ENCODE peak calls at places on chromosomes 13 and 19, in eight cellular contexts. O is neural progenitor cell, D is ascending aorta, X is coronary artery, I is adrenal gland, W is Peyer's patch, Q is GM12864, A is AG04450. G is an unnamed sample.

GRCh38 chr13:110993788-110994187 is 78.9 kb upstream of the ANKRD10 start:
- DNase-seq in O (peak), D (no peak), X (no peak), I (no peak), W (no peak), Q (no peak), A (no peak), G (no peak)

GRCh38 chr19:38047048-38047435 is 140.0 kb downstream of the SIPA1L3 start:
- DNase-seq in O (no peak), D (no peak), X (no peak), I (no peak), W (no peak), Q (no peak), A (no peak), G (no peak)

GRCh38 chr13:32031025-32031814 is at the start of gene FRY:
- DNase-seq in O (peak), D (peak), X (peak), I (peak), W (peak), Q (no peak), A (no peak), G (no peak)

GRCh38 chr19:40687525-40688016 is 2.9 kb downstream of the NUMBL start:
- DNase-seq in O (no peak), D (peak), X (peak), I (peak), W (peak), Q (peak), A (no peak), G (peak)

GRCh38 chr19:55526216-55527196 is 10.4 kb downstream of the SBK2 start:
- DNase-seq in O (no peak), D (no peak), X (no peak), I (peak), W (peak), Q (no peak), A (no peak), G (peak)

GRCh38 chr13:54162069-54162468 is 1133.5 kb downstream of the OLFM4 start:
- DNase-seq in O (peak), D (no peak), X (no peak), I (no peak), W (no peak), Q (no peak), A (no peak), G (no peak)

GRCh38 chr19:32022946-32023832 is 322.2 kb upstream of the ZNF507 start:
- DNase-seq in O (peak), D (no peak), X (no peak), I (no peak), W (no peak), Q (no peak), A (no peak), G (no peak)

GRCh38 chr13:110838867-110839538 is 75.9 kb downstream of the ANKRD10 start:
- DNase-seq in O (no peak), D (no peak), X (no peak), I (no peak), W (no peak), Q (no peak), A (no peak), G (no peak)

GRCh38 chr13:42821437-42821836 is 40.1 kb downstream of the FAM216B start:
- DNase-seq in O (no peak), D (no peak), X (no peak), I (no peak), W (no peak), Q (no peak), A (peak), G (peak)

GRCh38 chr13:36288794-36289391 is 8.7 kb downstream of the CCDC169 start:
- DNase-seq in O (peak), D (no peak), X (no peak), I (no peak), W (no peak), Q (no peak), A (no peak), G (no peak)

GRCh38 chr19:5036733-5037681 is 68.1 kb downstream of the KDM4B start:
- DNase-seq in O (no peak), D (no peak), X (no peak), I (no peak), W (no peak), Q (no peak), A (no peak), G (no peak)

GRCh38 chr19:51166846-51167490 is 24.9 kb downstream of the SIGLEC7 start:
- DNase-seq in O (no peak), D (no peak), X (no peak), I (peak), W (no peak), Q (no peak), A (no peak), G (no peak)

GRCh38 chr13:114100446-114101320 is 31.7 kb downstream of the RASA3 start:
- DNase-seq in O (no peak), D (no peak), X (no peak), I (no peak), W (peak), Q (no peak), A (no peak), G (no peak)

DNA sequence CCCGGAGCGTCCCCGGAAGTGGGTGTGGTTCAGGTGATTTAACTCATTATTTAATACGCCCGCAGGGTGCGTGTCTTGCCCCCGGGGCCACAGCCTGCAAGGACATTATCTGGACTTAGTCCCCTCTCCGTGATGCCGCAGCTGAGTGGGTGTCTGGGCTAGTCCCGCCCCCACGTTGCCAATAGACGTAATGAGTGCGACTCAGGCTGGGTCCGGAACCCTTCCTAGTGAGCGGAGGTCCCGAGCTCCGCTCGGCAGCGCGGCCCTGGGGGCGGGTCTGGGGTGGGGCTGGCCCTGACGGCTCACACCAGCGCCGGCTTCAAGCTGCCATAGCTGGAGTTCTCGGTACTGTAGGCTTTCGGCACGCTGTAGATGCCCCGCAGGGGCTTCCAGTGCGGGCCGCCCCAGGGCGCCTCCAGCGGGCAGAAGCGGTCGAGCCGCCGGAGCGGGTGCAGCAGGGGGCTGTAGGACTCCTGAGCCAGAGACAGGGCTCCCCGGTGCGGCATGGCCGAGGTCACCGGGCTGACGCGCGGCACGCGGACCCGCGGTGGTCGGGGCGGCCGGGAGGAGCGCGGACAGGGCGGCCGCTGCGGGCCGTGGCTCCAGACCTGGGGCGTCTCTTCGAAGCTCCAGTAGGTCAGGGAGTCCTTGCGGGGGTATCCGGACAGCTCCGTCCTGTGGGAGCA is 918 bp upstream of the LHB start:
- DNase-seq in O (peak), D (no peak), X (no peak), I (no peak), W (peak), Q (no peak), A (no peak), G (no peak)
- TF ChIP-seq CTCF in O (peak), D (peak), X (no peak), I (peak), W (peak), Q (peak), A (peak), G (peak)

DNA sequence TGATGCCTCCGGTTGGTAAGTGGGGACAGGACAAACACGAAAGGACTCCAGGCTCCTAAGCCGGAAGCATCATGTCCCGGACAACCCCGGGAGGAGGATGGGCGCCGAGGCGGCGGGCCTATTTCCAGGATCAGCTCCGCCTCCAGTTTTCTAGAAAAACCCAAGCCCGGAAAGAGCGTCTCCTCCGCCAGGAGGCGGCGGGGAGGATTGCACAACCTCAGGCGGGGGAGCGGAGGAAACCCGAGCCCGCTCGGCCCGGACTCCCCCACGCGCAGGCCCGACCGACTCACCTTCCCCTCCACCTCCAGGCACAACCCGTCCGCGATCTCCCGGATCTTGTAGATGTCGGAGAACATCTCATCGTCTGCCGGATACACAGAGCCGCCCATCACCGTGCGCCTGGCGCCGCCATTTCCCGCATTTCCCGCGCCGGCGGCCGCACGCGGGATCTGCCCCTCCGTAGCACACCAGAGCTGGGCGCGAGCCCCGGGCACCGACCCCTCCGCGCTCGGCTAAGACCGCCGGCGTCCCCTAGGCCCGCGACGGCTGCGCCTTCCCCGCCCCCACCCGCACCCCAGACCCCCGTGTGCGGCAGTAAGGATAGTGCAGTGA is 455 bp downstream of the TPT1 start:
- DNase-seq in O (peak), D (peak), X (peak), I (peak), W (peak), Q (no peak), A (peak), G (peak)
- TF ChIP-seq CTCF in O (peak), D (peak), X (peak), I (peak), W (peak), Q (peak), A (peak), G (peak)

GRCh38 chr13:74765955-74766354 is 631.8 kb upstream of the KLF12 start:
- DNase-seq in O (no peak), D (no peak), X (no peak), I (no peak), W (no peak), Q (no peak), A (no peak), G (no peak)
- TF ChIP-seq CTCF in O (no peak), D (no peak), X (no peak), I (no peak), W (no peak), Q (no peak), A (no peak), G (no peak)

GRCh38 chr19:20359933-20360720 is 193.1 kb downstream of the ZNF486 start:
- DNase-seq in O (peak), D (no peak), X (no peak), I (no peak), W (no peak), Q (no peak), A (no peak), G (no peak)
- TF ChIP-seq CTCF in O (peak), D (no peak), X (no peak), I (no peak), W (no peak), Q (no peak), A (no peak), G (no peak)

GRCh38 chr19:22608441-22608840 is 25.7 kb upstream of the ZNF492 start:
- DNase-seq in O (no peak), D (no peak), X (peak), I (no peak), W (no peak), Q (no peak), A (no peak), G (no peak)
- TF ChIP-seq CTCF in O (no peak), D (no peak), X (no peak), I (no peak), W (no peak), Q (no peak), A (no peak), G (no peak)

GRCh38 chr19:35590875-35591274 is 4.9 kb downstream of the PMIS2 start:
- DNase-seq in O (no peak), D (no peak), X (no peak), I (no peak), W (no peak), Q (no peak), A (no peak), G (no peak)

GRCh38 chr19:35596366-35596999 is 10.5 kb downstream of the PMIS2 start:
- DNase-seq in O (no peak), D (no peak), X (no peak), I (no peak), W (no peak), Q (peak), A (no peak), G (no peak)

GRCh38 chr19:35595928-35596327 is 10.0 kb downstream of the PMIS2 start:
- DNase-seq in O (no peak), D (no peak), X (no peak), I (no peak), W (no peak), Q (no peak), A (no peak), G (no peak)

GRCh38 chr19:35587326-35587725 is 1.4 kb downstream of the PMIS2 start:
- DNase-seq in O (no peak), D (no peak), X (no peak), I (no peak), W (no peak), Q (no peak), A (no peak), G (no peak)

DNA sequence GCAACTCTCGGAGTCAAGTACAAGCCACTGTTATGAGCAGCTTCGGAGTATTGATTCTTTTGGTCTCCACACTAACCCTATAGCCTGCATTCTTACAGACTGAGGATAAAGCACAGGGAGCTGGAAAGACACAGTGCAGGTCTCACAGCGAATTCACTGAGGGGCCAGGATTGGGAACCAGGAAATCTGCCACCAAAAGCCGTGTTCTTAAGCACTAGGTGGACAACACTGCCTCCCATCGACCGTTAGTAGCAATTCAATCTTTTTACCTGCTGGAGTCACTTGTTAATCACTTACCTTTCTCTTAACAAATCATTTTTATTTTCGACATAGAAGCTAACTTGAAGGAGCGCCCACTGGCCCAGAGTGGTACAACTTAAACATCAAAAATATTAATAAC is 6.3 kb downstream of the PMIS2 start:
- DNase-seq in O (peak), D (no peak), X (no peak), I (peak), W (no peak), Q (peak), A (peak), G (no peak)
- TF ChIP-seq CTCF in O (peak), D (peak), X (no peak), I (peak), W (peak), Q (peak), A (peak), G (peak)

GRCh38 chr13:101752432-101752831 is 300.0 kb downstream of the ITGBL1 start:
- DNase-seq in O (no peak), D (no peak), X (no peak), I (no peak), W (no peak), Q (no peak), A (no peak), G (no peak)

GRCh38 chr13:101763191-101763590 is 310.7 kb downstream of the ITGBL1 start:
- DNase-seq in O (no peak), D (no peak), X (no peak), I (no peak), W (no peak), Q (no peak), A (no peak), G (no peak)

GRCh38 chr13:101755228-101755887 is 302.9 kb downstream of the ITGBL1 start:
- DNase-seq in O (no peak), D (no peak), X (no peak), I (no peak), W (no peak), Q (no peak), A (no peak), G (no peak)

GRCh38 chr13:101757446-101758039 is 305.1 kb downstream of the ITGBL1 start:
- DNase-seq in O (peak), D (no peak), X (no peak), I (no peak), W (no peak), Q (no peak), A (no peak), G (peak)
- TF ChIP-seq CTCF in O (peak), D (peak), X (peak), I (peak), W (peak), Q (peak), A (peak), G (peak)

GRCh38 chr13:73945371-73945770 is 188.8 kb downstream of the KLF12 start:
- DNase-seq in O (no peak), D (no peak), X (no peak), I (no peak), W (no peak), Q (no peak), A (no peak), G (no peak)
- TF ChIP-seq CTCF in O (no peak), D (no peak), X (no peak), I (no peak), W (no peak), Q (no peak), A (no peak), G (no peak)

DNA sequence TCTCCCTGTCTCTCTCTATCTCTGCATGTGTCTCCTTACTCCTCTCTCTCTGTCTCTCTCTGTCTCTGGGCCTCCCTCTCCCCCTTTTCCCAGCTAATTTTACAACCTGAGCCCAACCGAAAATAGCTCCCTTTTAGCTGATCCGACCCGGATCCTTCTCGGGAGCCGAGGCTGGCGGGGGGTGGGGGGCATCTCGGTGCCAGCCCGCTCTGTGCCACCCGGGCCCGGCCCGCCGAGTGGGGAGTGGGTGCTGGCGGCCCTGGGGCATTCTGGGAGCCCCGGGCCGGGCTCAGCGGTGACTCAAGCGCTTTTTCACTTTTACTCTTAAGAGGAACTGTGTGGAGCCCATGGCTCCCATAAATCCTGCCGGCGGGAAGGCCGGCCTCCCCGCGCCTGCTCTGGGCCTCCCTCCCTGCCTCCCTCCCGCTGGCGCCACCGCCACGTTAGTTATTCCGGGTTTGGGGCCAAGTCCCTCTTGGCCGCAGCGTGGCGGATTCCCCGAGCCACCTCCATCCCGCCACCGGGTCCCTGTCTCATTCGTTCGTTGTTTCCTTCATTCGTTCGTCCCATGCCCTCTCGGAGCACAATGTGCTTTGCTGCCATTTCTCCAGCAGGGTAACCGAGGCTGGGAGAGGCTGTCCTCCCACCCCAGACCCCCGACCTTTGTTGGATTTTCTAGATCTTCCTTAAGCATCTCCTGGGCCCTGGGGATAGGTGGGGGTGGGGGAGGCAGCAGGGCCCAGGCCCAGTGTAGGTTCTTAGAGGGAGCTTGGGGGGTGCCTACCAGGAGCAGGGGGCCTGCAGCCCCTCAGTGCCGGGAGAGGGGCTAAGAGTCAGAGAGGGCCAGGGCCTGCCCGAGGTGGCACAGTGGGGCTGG is 3.2 kb downstream of the NFIC start:
- DNase-seq in O (peak), D (peak), X (peak), I (peak), W (no peak), Q (no peak), A (no peak), G (no peak)
- TF ChIP-seq CTCF in O (peak), D (peak), X (no peak), I (no peak), W (no peak), Q (no peak), A (peak), G (no peak)